ENCODE peak calls at places on chromosomes 13 and 19, in eight cellular contexts. D, H, O, B, Y, L, I and A are unnamed samples.
A peak's percentile ranks its signal among the peaks of the same experiment; 100 is the strongest.

GRCh38 chr19:10000171-10000826 is 10.0 kb downstream of the COL5A3 start:
- DNase-seq in D (peak; percentile 79), B (peak; percentile 59), H (peak; percentile 69), I (peak; percentile 81), Y (peak; percentile 58), O (peak; percentile 71), L (peak; percentile 73), A (no peak)

GRCh38 chr19:40217921-40218890 is at the start of gene TTC9B:
- DNase-seq in O (no peak), L (peak; percentile 25), B (no peak), Y (no peak), H (no peak), D (peak; percentile 63), I (peak; percentile 76), A (no peak)

GRCh38 chr19:46474211-46474610 is 2.8 kb upstream of the PNMA8A start:
- DNase-seq in B (no peak), Y (no peak), L (no peak), O (no peak), I (no peak), H (peak; percentile 29), D (no peak), A (no peak)

GRCh38 chr13:25733696-25734435 is 317.9 kb downstream of the SHISA2 start:
- DNase-seq in I (no peak), Y (no peak), B (no peak), H (no peak), O (no peak), D (no peak), L (no peak), A (no peak)

GRCh38 chr13:90400372-90400771 is 947.1 kb upstream of the MIR17HG start:
- DNase-seq in H (no peak), I (no peak), B (no peak), Y (no peak), L (no peak), D (no peak), O (no peak), A (no peak)

GRCh38 chr19:1245884-1246816 is 2.2 kb upstream of the MIDN start:
- DNase-seq in B (peak; percentile 90), D (no peak), L (no peak), H (no peak), O (no peak), Y (no peak), I (no peak), A (no peak)

GRCh38 chr13:45231722-45232121 is 30.9 kb upstream of the KCTD4 start:
- DNase-seq in O (no peak), L (peak; percentile 69), H (no peak), B (no peak), D (no peak), I (no peak), Y (no peak), A (no peak)

GRCh38 chr19:29162694-29163093 is 50.3 kb downstream of the UQCRFS1 start:
- DNase-seq in H (no peak), I (no peak), L (no peak), Y (no peak), O (no peak), D (no peak), B (no peak), A (no peak)

GRCh38 chr19:32977269-32977668 is 5.2 kb downstream of the FAAP24 start:
- DNase-seq in O (no peak), I (no peak), D (no peak), B (no peak), H (peak; percentile 55), L (peak; percentile 59), Y (no peak), A (no peak)

GRCh38 chr13:33285420-33286124 is at the start of gene STARD13:
- DNase-seq in L (peak; percentile 98), I (peak; percentile 69), H (peak; percentile 97), Y (peak; percentile 81), D (peak; percentile 30), B (peak; percentile 99), O (peak; percentile 99), A (peak; percentile 93)

GRCh38 chr19:48926909-48927308 is 6.6 kb upstream of the DHDH start:
- DNase-seq in H (peak; percentile 99), I (peak; percentile 58), O (peak; percentile 95), D (peak; percentile 52), Y (no peak), B (peak; percentile 82), L (peak; percentile 95), A (peak; percentile 44)

GRCh38 chr13:92463134-92463533 is 763.5 kb upstream of the GPC6 start:
- DNase-seq in O (no peak), Y (no peak), B (no peak), D (no peak), I (no peak), L (no peak), H (no peak), A (no peak)

GRCh38 chr19:48194041-48194871 is 23.8 kb downstream of the ZSWIM9 start:
- DNase-seq in D (peak; percentile 48), Y (no peak), H (peak; percentile 27), L (peak; percentile 33), O (no peak), B (no peak), I (no peak), A (no peak)

GRCh38 chr19:23832717-23833327 is 74.1 kb upstream of the ZNF681 start:
- DNase-seq in B (no peak), I (no peak), D (no peak), L (peak; percentile 1), O (no peak), Y (no peak), H (no peak), A (no peak)

GRCh38 chr13:75826391-75826790 is 190.3 kb downstream of the LMO7 start:
- DNase-seq in L (no peak), H (no peak), D (no peak), I (no peak), Y (no peak), B (no peak), O (no peak), A (no peak)

GRCh38 chr19:55041627-55042343 is 3.7 kb upstream of the GP6 start:
- DNase-seq in O (no peak), B (no peak), H (no peak), L (no peak), Y (no peak), D (peak; percentile 62), I (no peak), A (no peak)

GRCh38 chr19:49878744-49879070 is 1.2 kb downstream of the TBC1D17 start:
- DNase-seq in L (no peak), H (no peak), I (no peak), D (no peak), O (no peak), B (no peak), Y (no peak), A (no peak)

GRCh38 chr13:84076280-84076679 is 194.0 kb upstream of the SLITRK1 start:
- DNase-seq in L (no peak), H (no peak), D (no peak), I (no peak), B (no peak), O (no peak), Y (no peak), A (no peak)

GRCh38 chr19:50416815-50417137 is 2.0 kb upstream of the SPIB start:
- DNase-seq in Y (no peak), O (no peak), I (no peak), L (no peak), D (no peak), B (no peak), H (no peak), A (no peak)

GRCh38 chr13:110458594-110459365 is 102.7 kb downstream of the RAB20 start:
- DNase-seq in Y (no peak), H (no peak), D (no peak), I (no peak), B (no peak), O (no peak), L (no peak), A (no peak)

GRCh38 chr13:100399455-100399854 is 189.1 kb downstream of the GGACT start:
- DNase-seq in D (no peak), L (no peak), O (no peak), Y (no peak), H (no peak), B (no peak), I (no peak), A (no peak)

GRCh38 chr13:111005808-111006494 is 91.1 kb upstream of the ANKRD10 start:
- DNase-seq in B (no peak), I (no peak), Y (no peak), O (peak; percentile 28), H (no peak), L (peak; percentile 67), D (no peak), A (no peak)

GRCh38 chr13:112785419-112785856 is 95.6 kb downstream of the ATP11A start:
- DNase-seq in B (peak; percentile 46), H (no peak), O (no peak), I (no peak), L (no peak), Y (no peak), D (no peak), A (no peak)

GRCh38 chr19:57675881-57676280 is 5.9 kb upstream of the ZNF551 start:
- DNase-seq in B (no peak), D (no peak), L (peak; percentile 35), H (no peak), O (no peak), I (no peak), Y (no peak), A (no peak)

GRCh38 chr13:99218969-99219368 is 18.3 kb downstream of the UBAC2 start:
- DNase-seq in H (no peak), L (no peak), I (no peak), Y (no peak), O (no peak), D (peak; percentile 63), B (peak; percentile 50), A (no peak)

GRCh38 chr19:13004273-13004672 is 9.0 kb downstream of the NFIX start:
- DNase-seq in D (no peak), H (no peak), L (no peak), O (no peak), B (no peak), I (no peak), Y (no peak), A (no peak)

GRCh38 chr19:3154957-3155736 is 19.3 kb downstream of the GNA15 start:
- DNase-seq in B (peak; percentile 86), D (peak; percentile 93), O (peak; percentile 100), Y (peak; percentile 95), I (no peak), L (peak; percentile 99), H (peak; percentile 100), A (no peak)